ENCODE peak calls at places on chromosomes 12 and 14, in seven cellular contexts. R is mucosa of descending colon, T is fibroblast of lung, H is testis, U is A549, S is cardiac muscle cell, A is suprapubic skin. Y is an unnamed sample.

GRCh38 chr12:103768467-103769123 is 72.4 kb downstream of the NT5DC3 start:
- DNase-seq in R (no peak), A (no peak), U (peak; percentile 57), T (no peak), S (no peak), H (no peak), Y (no peak)

GRCh38 chr14:90624732-90625444 is 191.3 kb downstream of the TTC7B start:
- DNase-seq in R (no peak), H (no peak), S (peak; percentile 43), A (no peak), T (no peak), U (no peak), Y (no peak)

GRCh38 chr14:37623552-37623951 is 28.1 kb downstream of the TTC6 start:
- DNase-seq in S (no peak), U (peak; percentile 45), T (peak; percentile 60), H (no peak), R (no peak), A (no peak), Y (no peak)

GRCh38 chr12:131190965-131191364 is 237.3 kb downstream of the ADGRD1 start:
- DNase-seq in T (no peak), A (no peak), H (no peak), R (no peak), S (no peak), U (no peak), Y (no peak)

GRCh38 chr12:22527999-22528398 is 16.3 kb downstream of the C2CD5 start:
- DNase-seq in T (peak; percentile 74), H (no peak), U (no peak), S (no peak), A (no peak), R (no peak), Y (no peak)

GRCh38 chr12:58105225-58106119 is 164.1 kb downstream of the ATP23 start:
- DNase-seq in S (no peak), U (peak; percentile 10), T (peak; percentile 17), A (no peak), H (no peak), R (no peak), Y (no peak)

GRCh38 chr14:90273532-90273931 is 17.2 kb downstream of the PSMC1 start:
- DNase-seq in R (no peak), U (no peak), S (no peak), A (no peak), H (peak; percentile 65), T (no peak), Y (no peak)

GRCh38 chr12:96215933-96216273 is 21.7 kb downstream of the ELK3 start:
- DNase-seq in T (no peak), A (no peak), H (peak; percentile 12), S (no peak), U (no peak), R (no peak), Y (no peak)

GRCh38 chr12:96989916-96990315 is 82.9 kb downstream of the NEDD1 start:
- DNase-seq in U (peak; percentile 54), H (no peak), T (peak; percentile 33), S (peak; percentile 36), R (no peak), A (no peak), Y (no peak)

GRCh38 chr12:6187948-6188793 is 12.0 kb upstream of the CD9 start:
- DNase-seq in T (no peak), S (no peak), U (no peak), R (no peak), H (no peak), A (no peak), Y (no peak)

GRCh38 chr12:104012331-104012730 is 37.7 kb downstream of the GLT8D2 start:
- DNase-seq in H (no peak), T (peak; percentile 8), U (no peak), S (no peak), A (no peak), R (no peak), Y (no peak)

GRCh38 chr14:22836301-22837058 is at the start of gene MMP14:
- DNase-seq in U (no peak), T (peak; percentile 88), S (no peak), R (peak; percentile 75), A (peak; percentile 92), H (peak; percentile 79), Y (no peak)

GRCh38 chr12:48175613-48176416 is 7.6 kb upstream of the CCDC184 start:
- DNase-seq in S (no peak), T (no peak), A (no peak), R (no peak), H (no peak), U (no peak), Y (no peak)

GRCh38 chr12:5560242-5560641 is 128.3 kb downstream of the NTF3 start:
- DNase-seq in R (no peak), H (no peak), S (no peak), U (no peak), T (no peak), A (no peak), Y (no peak)

GRCh38 chr14:39762576-39763401 is 330.6 kb upstream of the FBXO33 start:
- DNase-seq in R (no peak), T (no peak), S (no peak), U (no peak), A (no peak), H (no peak), Y (no peak)

DNA sequence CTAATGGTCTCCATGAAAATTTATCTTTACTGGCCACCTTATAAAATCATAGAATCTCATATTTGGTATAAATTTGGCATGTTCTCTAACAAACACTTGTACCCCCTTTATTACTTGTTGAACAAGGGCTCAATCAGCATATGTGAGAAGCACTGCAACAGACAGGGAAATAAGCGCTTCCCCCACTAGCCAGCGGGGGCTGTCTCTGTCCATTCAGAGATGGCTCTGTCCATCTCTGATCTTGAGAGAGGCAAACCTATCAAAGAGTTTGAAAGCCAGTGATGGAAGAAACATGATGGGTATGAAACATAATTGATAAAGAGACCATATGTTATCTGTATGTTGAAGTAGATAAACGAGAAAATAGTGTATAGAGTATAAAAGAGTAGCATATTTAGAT is 326.8 kb downstream of the PDZRN4 start:
- DNase-seq in H (no peak), T (no peak), A (no peak), R (no peak), U (no peak), S (peak; percentile 10), Y (no peak)
- TF ChIP-seq CTCF in H (no peak), T (peak; percentile 24), A (no peak), R (no peak), U (no peak), S (peak; percentile 25), Y (no peak)

GRCh38 chr12:38175538-38175937 is 141.0 kb upstream of the ALG10B start:
- DNase-seq in S (no peak), T (no peak), U (no peak), A (no peak), H (no peak), R (no peak), Y (no peak)
- H3K9me3 ChIP-seq in S (no peaks in the 10 kb centered on the region), T (no peaks in the 10 kb centered on the region), U (no peaks in the 10 kb centered on the region), A (no peaks in the 10 kb centered on the region), H (no peaks in the 10 kb centered on the region), R (no peaks in the 10 kb centered on the region), Y (no peaks in the 10 kb centered on the region)

DNA sequence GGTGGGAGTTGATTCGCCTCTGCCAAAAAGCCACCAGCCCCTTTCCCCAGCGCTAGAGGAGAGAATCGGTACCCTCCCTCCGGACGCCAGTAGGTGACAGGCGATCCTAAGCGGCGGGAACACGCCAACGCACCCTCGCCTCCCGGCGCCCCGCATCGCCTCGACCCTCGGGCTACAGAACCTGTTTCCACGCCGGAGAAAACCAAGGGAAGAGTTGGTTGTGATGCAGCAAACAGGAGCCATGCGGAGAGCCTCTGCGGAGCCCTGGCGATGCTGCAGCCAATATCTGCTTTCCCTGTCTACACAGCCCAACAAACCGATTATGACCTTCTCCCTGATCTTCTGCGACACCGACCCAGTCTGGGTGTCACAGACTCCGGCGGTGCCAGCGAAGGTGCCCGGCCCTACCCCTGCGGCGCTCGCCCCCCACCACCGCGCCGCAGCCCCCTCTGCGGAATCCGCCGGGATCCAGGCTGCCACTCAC is 523 bp downstream of the PRICKLE1 start:
- DNase-seq in S (peak; percentile 82), H (peak; percentile 46), T (no peak), U (peak; percentile 31), A (no peak), R (peak; percentile 45), Y (peak; percentile 85)
- TF ChIP-seq CTCF in S (peak; percentile 55), H (peak; percentile 39), T (peak; percentile 42), U (peak; percentile 50), A (no peak), R (no peak), Y (peak; percentile 83)

GRCh38 chr12:38132139-38132538 is 184.4 kb upstream of the ALG10B start:
- DNase-seq in R (no peak), H (no peak), A (no peak), U (no peak), T (no peak), S (no peak), Y (no peak)
- H3K9me3 ChIP-seq in R (no peaks in the 10 kb centered on the region), H (no peaks in the 10 kb centered on the region), A (no peaks in the 10 kb centered on the region), U (no peaks in the 10 kb centered on the region), T (no peaks in the 10 kb centered on the region), S (no peaks in the 10 kb centered on the region), Y (no peaks in the 10 kb centered on the region)

DNA sequence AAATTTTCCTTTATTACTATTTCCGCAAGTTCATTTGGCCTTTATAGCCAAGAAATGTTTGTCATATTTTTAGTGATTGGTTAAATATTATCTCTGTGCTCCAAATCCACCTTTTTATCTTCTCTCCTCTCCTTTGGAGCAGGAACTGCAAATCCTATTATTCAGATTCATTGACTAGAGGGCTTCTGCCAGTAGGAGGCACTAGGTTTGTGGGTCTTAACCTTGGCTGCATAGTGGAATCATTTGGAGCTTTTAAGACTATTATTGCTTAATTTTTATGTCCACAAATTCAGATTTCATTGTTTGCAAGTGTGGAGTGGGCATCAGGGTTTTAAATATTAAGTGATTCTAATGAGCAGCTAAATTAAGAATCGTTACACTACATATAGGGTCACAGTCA is 75.3 kb upstream of the SYT10 start:
- DNase-seq in T (no peak), S (no peak), R (no peak), A (no peak), U (no peak), H (no peak), Y (no peak)
- TF ChIP-seq CTCF in T (no peak), S (no peak), R (no peak), A (no peak), U (no peak), H (no peak), Y (no peak)

GRCh38 chr14:67576216-67576615 is 23.9 kb downstream of the PIGH start:
- DNase-seq in S (no peak), H (no peak), U (no peak), A (peak; percentile 53), R (no peak), T (no peak), Y (no peak)
- H3K9me3 ChIP-seq in S (no peaks in the 10 kb centered on the region), H (no peaks in the 10 kb centered on the region), U (no peaks in the 10 kb centered on the region), A (no peaks in the 10 kb centered on the region), R (no peaks in the 10 kb centered on the region), T (no peaks in the 10 kb centered on the region), Y (no peaks in the 10 kb centered on the region)